ENCODE peak calls at places on chromosomes 3 and 15, in ten cellular contexts. Q is neural crest cell, O is breast epithelium, A is choroid plexus epithelial cell, W is endothelial cell of umbilical vein, S is body of pancreas, C is hepatocyte, M is left ventricle myocardium inferior, T is Panc1, H is progenitor cell of endocrine pancreas. V is an unnamed sample.

GRCh38 chr15:51720201-51720995 is 17.1 kb downstream of the LYSMD2 start:
- DNase-seq in Q (no peak), O (no peak), A (no peak), W (no peak), S (no peak), C (peak), M (no peak), T (no peak), H (no peak), V (no peak)

GRCh38 chr15:58396181-58396580 is 35.6 kb upstream of the LIPC start:
- DNase-seq in Q (no peak), O (no peak), A (peak), W (no peak), S (no peak), C (peak), M (no peak), T (no peak), H (no peak), V (peak)

GRCh38 chr15:92861742-92862141 is 38.4 kb upstream of the CHD2 start:
- DNase-seq in Q (no peak), O (no peak), A (no peak), W (no peak), S (no peak), C (no peak), M (no peak), T (no peak), H (no peak), V (no peak)

GRCh38 chr3:89562373-89562772 is 455.0 kb downstream of the EPHA3 start:
- DNase-seq in Q (no peak), O (no peak), A (no peak), W (no peak), S (no peak), C (no peak), M (no peak), T (no peak), H (no peak), V (no peak)

GRCh38 chr15:37034392-37034791 is 66.0 kb downstream of the MEIS2 start:
- DNase-seq in Q (no peak), O (no peak), A (no peak), W (no peak), S (no peak), C (no peak), M (no peak), T (no peak), H (no peak), V (no peak)

GRCh38 chr15:78943692-78944091 is 1.2 kb downstream of the CTSH start:
- DNase-seq in Q (no peak), O (no peak), A (no peak), W (no peak), S (no peak), C (peak), M (no peak), T (no peak), H (no peak), V (no peak)

GRCh38 chr3:72114773-72115172 is 329.8 kb upstream of the PROK2 start:
- DNase-seq in Q (no peak), O (peak), A (no peak), W (no peak), S (no peak), C (no peak), M (no peak), T (no peak), H (no peak), V (no peak)

GRCh38 chr15:82613764-82614163 is 33.4 kb downstream of the CPEB1 start:
- DNase-seq in Q (no peak), O (no peak), A (no peak), W (no peak), S (no peak), C (no peak), M (no peak), T (no peak), H (no peak), V (no peak)

GRCh38 chr3:69710153-69710977 is 28.9 kb upstream of the MITF start:
- DNase-seq in Q (no peak), O (no peak), A (peak), W (no peak), S (no peak), C (no peak), M (no peak), T (no peak), H (no peak), V (peak)

GRCh38 chr15:40081691-40082194 is 26.9 kb downstream of the BMF start:
- DNase-seq in Q (peak), O (peak), A (peak), W (peak), S (peak), C (peak), M (peak), T (no peak), H (peak), V (peak)

GRCh38 chr15:90582553-90582952 is 52.8 kb downstream of the CRTC3 start:
- DNase-seq in Q (no peak), O (no peak), A (no peak), W (no peak), S (no peak), C (no peak), M (no peak), T (no peak), H (no peak), V (no peak)

GRCh38 chr3:40924559-40925058 is 274.7 kb upstream of the CTNNB1 start:
- DNase-seq in Q (no peak), O (no peak), A (no peak), W (no peak), S (no peak), C (no peak), M (no peak), T (no peak), H (no peak), V (no peak)

GRCh38 chr3:58234516-58234931 is 3.1 kb upstream of the ABHD6 start:
- DNase-seq in Q (no peak), O (no peak), A (peak), W (no peak), S (no peak), C (peak), M (no peak), T (no peak), H (no peak), V (peak)

GRCh38 chr3:12994357-12994606 is 78.9 kb downstream of the IQSEC1 start:
- DNase-seq in Q (no peak), O (no peak), A (no peak), W (peak), S (peak), C (no peak), M (peak), T (no peak), H (peak), V (no peak)

GRCh38 chr3:156509209-156510174 is 45.4 kb downstream of the SSR3 start:
- DNase-seq in Q (no peak), O (no peak), A (peak), W (peak), S (no peak), C (peak), M (no peak), T (peak), H (no peak), V (peak)

GRCh38 chr15:89192771-89193170 is 28.6 kb downstream of the RLBP1 start:
- DNase-seq in Q (no peak), O (no peak), A (no peak), W (peak), S (no peak), C (no peak), M (no peak), T (no peak), H (no peak), V (no peak)

GRCh38 chr3:157174265-157174615 is 14.3 kb upstream of the CCNL1 start:
- DNase-seq in Q (no peak), O (no peak), A (no peak), W (peak), S (peak), C (peak), M (no peak), T (no peak), H (no peak), V (no peak)

GRCh38 chr15:76190070-76190564 is 121.2 kb downstream of the ETFA start:
- DNase-seq in Q (no peak), O (no peak), A (no peak), W (no peak), S (no peak), C (no peak), M (no peak), T (no peak), H (no peak), V (no peak)

GRCh38 chr15:53840681-53841080 is 81.2 kb upstream of the WDR72 start:
- DNase-seq in Q (no peak), O (no peak), A (no peak), W (no peak), S (no peak), C (no peak), M (no peak), T (no peak), H (no peak), V (no peak)

GRCh38 chr3:188749010-188749617 is 422.7 kb upstream of the TPRG1 start:
- DNase-seq in Q (peak), O (no peak), A (peak), W (peak), S (peak), C (no peak), M (no peak), T (peak), H (no peak), V (peak)

GRCh38 chr3:1272541-1273265 is 179.9 kb downstream of the CNTN6 start:
- DNase-seq in Q (no peak), O (no peak), A (no peak), W (no peak), S (no peak), C (no peak), M (no peak), T (no peak), H (no peak), V (no peak)

GRCh38 chr3:58325525-58325992 is 7.1 kb upstream of the PXK start:
- DNase-seq in Q (no peak), O (no peak), A (peak), W (peak), S (no peak), C (no peak), M (no peak), T (no peak), H (no peak), V (no peak)

GRCh38 chr15:70096975-70097336 is 761 bp downstream of the TLE3 start:
- DNase-seq in Q (peak), O (no peak), A (no peak), W (no peak), S (no peak), C (peak), M (no peak), T (no peak), H (no peak), V (no peak)

GRCh38 chr15:70098461-70099166 is 897 bp upstream of the TLE3 start:
- DNase-seq in Q (peak), O (peak), A (no peak), W (peak), S (peak), C (peak), M (peak), T (no peak), H (peak), V (no peak)

GRCh38 chr15:70098170-70098460 is 398 bp upstream of the TLE3 start:
- DNase-seq in Q (no peak), O (no peak), A (no peak), W (no peak), S (no peak), C (no peak), M (no peak), T (no peak), H (no peak), V (no peak)

GRCh38 chr15:70096215-70096974 is 1.3 kb downstream of the TLE3 start:
- DNase-seq in Q (peak), O (peak), A (peak), W (peak), S (peak), C (peak), M (no peak), T (no peak), H (no peak), V (peak)

GRCh38 chr15:70097337-70098169 is at the start of gene TLE3:
- DNase-seq in Q (peak), O (peak), A (peak), W (peak), S (peak), C (peak), M (peak), T (peak), H (peak), V (peak)
- TF ChIP-seq CTCF in Q (peak), O (peak), A (peak), W (peak), S (peak), C (peak), M (peak), T (peak), H (peak), V (peak)

GRCh38 chr15:27677951-27678350 is 421.2 kb downstream of the OCA2 start:
- DNase-seq in Q (no peak), O (no peak), A (no peak), W (no peak), S (no peak), C (no peak), M (no peak), T (no peak), H (no peak), V (no peak)

GRCh38 chr15:27679203-27679602 is 419.9 kb downstream of the OCA2 start:
- DNase-seq in Q (no peak), O (no peak), A (no peak), W (no peak), S (no peak), C (no peak), M (no peak), T (no peak), H (no peak), V (no peak)

GRCh38 chr15:27679621-27680521 is 419.2 kb downstream of the OCA2 start:
- DNase-seq in Q (peak), O (no peak), A (peak), W (no peak), S (no peak), C (peak), M (no peak), T (no peak), H (no peak), V (no peak)

GRCh38 chr15:27683126-27683525 is 416.0 kb downstream of the OCA2 start:
- DNase-seq in Q (no peak), O (no peak), A (no peak), W (no peak), S (no peak), C (no peak), M (no peak), T (no peak), H (no peak), V (no peak)

GRCh38 chr15:27681038-27681437 is 418.1 kb downstream of the OCA2 start:
- DNase-seq in Q (no peak), O (no peak), A (peak), W (no peak), S (no peak), C (no peak), M (no peak), T (no peak), H (no peak), V (no peak)
- TF ChIP-seq CTCF in Q (no peak), O (no peak), A (peak), W (no peak), S (no peak), C (no peak), M (no peak), T (no peak), H (no peak), V (no peak)

GRCh38 chr15:31350771-31351170 is 24.1 kb downstream of the KLF13 start:
- DNase-seq in Q (no peak), O (no peak), A (no peak), W (no peak), S (no peak), C (no peak), M (no peak), T (no peak), H (no peak), V (no peak)

GRCh38 chr15:31353931-31354330 is 27.3 kb downstream of the KLF13 start:
- DNase-seq in Q (no peak), O (no peak), A (no peak), W (no peak), S (peak), C (no peak), M (peak), T (no peak), H (no peak), V (no peak)

GRCh38 chr15:31352911-31353811 is 26.5 kb downstream of the KLF13 start:
- DNase-seq in Q (no peak), O (no peak), A (peak), W (peak), S (peak), C (peak), M (peak), T (no peak), H (no peak), V (peak)

GRCh38 chr15:31349233-31350141 is 22.9 kb downstream of the KLF13 start:
- DNase-seq in Q (no peak), O (no peak), A (no peak), W (no peak), S (no peak), C (no peak), M (peak), T (no peak), H (no peak), V (peak)

DNA sequence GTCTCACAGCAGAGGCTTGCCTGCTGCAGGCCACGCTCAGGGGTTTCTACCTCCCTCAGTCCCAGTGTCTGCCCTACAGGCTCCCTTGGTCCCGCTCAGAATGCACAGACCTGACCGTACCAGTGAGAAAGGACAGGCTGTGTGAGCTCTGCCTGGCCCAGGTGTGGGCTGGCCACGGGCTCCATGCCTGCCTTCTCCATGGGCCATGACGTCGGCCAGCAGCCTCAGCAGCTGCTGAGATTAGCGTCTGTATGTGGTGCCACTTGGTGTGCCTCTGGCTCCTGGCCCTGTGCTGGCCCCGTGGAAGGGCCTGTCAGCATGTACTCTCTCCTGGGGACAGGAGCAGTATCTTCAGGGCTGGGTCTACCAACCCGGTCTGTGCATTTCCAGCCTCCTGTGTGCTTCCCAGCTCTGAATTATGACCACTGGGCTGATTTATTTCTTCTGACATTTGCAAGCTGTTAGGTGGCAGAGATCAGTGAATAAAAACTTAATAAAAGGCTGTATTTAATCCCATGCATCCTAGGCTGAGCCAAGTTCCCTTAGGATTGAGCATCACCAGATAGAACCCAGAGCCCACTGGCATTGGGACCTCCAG is 25.7 kb downstream of the KLF13 start:
- DNase-seq in Q (no peak), O (no peak), A (no peak), W (no peak), S (peak), C (no peak), M (peak), T (no peak), H (no peak), V (no peak)
- TF ChIP-seq CTCF in Q (no peak), O (no peak), A (no peak), W (no peak), S (no peak), C (no peak), M (no peak), T (no peak), H (no peak), V (no peak)

DNA sequence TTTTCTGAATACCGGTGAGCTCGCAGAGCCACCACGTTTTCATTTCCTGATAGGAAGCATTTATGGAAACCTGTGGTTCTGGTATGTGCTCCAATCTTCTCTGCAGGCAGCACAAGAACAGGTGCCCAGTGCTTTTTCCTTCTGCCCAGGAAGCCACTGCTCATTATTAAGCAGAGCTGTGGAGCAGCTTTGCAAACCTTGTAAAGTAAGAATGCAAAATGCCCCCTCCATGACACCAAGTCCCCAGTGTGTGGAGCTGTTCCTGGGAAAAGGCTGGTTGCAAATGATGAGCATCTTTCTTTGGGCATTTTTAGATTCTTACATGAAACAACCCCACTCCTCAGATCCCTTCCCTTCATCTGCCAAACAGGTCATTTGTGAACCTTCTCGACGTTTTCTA is 65.7 kb upstream of the MRPL3 start:
- DNase-seq in Q (no peak), O (no peak), A (peak), W (no peak), S (no peak), C (no peak), M (no peak), T (no peak), H (no peak), V (no peak)
- TF ChIP-seq CTCF in Q (no peak), O (no peak), A (peak), W (no peak), S (no peak), C (no peak), M (no peak), T (no peak), H (no peak), V (no peak)

DNA sequence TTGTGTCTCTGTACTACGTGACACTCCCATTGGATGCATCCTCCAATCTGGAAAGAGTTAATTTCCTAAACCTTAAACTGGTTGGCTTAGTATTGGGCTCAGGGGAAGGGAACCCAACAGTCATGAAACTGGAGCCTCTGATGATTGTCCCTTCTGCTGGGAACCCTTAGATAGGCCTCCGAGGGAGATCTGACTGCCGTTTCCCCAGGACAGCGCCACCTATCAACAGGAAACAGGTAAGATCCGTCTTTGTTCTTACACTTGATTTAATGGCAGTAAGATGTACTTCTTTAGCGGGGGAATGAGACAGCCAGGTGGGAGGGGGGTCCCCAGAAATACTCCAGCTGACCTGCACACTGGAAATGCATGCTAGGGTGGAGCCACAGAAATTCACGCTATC is 1749.6 kb downstream of the SI start:
- DNase-seq in Q (no peak), O (no peak), A (no peak), W (no peak), S (no peak), C (no peak), M (no peak), T (no peak), H (no peak), V (no peak)
- TF ChIP-seq CTCF in Q (no peak), O (no peak), A (no peak), W (no peak), S (no peak), C (no peak), M (no peak), T (no peak), H (no peak), V (no peak)

GRCh38 chr3:101131767-101132166 is 138.5 kb upstream of the ABI3BP start:
- DNase-seq in Q (no peak), O (no peak), A (no peak), W (no peak), S (no peak), C (no peak), M (no peak), T (no peak), H (no peak), V (no peak)
- TF ChIP-seq CTCF in Q (no peak), O (no peak), A (no peak), W (no peak), S (no peak), C (no peak), M (no peak), T (peak), H (no peak), V (no peak)